ENCODE peak calls at places on chromosomes 6 and 20, in seven cellular contexts. One of them, this sample, is unnamed.

GRCh38 chr20:41956316-41957050 is 338.3 kb upstream of the CHD6 start:
- DNase-seq in HCT116: no peak
- DNase-seq in hepatocyte: peak
- DNase-seq in MM.1S: peak
- DNase-seq in GM23248: peak
- DNase-seq in PC-3: peak
- DNase-seq in GM23338: peak
- DNase-seq in this sample: peak

GRCh38 chr6:8383584-8383983 is 51.8 kb downstream of the SLC35B3 start:
- DNase-seq in MM.1S: no peak
- DNase-seq in GM23248: no peak
- DNase-seq in HCT116: no peak
- DNase-seq in PC-3: no peak
- DNase-seq in hepatocyte: no peak
- DNase-seq in GM23338: peak
- DNase-seq in this sample: no peak

GRCh38 chr6:28446818-28447511 is 3.7 kb upstream of the ZSCAN23 start:
- DNase-seq in PC-3: no peak
- DNase-seq in MM.1S: no peak
- DNase-seq in GM23248: peak
- DNase-seq in HCT116: no peak
- DNase-seq in GM23338: peak
- DNase-seq in hepatocyte: peak
- DNase-seq in this sample: no peak

GRCh38 chr6:120994573-120994967 is 339.7 kb downstream of the TBC1D32 start:
- DNase-seq in PC-3: no peak
- DNase-seq in GM23248: peak
- DNase-seq in HCT116: no peak
- DNase-seq in GM23338: no peak
- DNase-seq in MM.1S: no peak
- DNase-seq in hepatocyte: no peak
- DNase-seq in this sample: no peak

GRCh38 chr6:33696538-33697518 is 14.7 kb downstream of the UQCC2 start:
- DNase-seq in GM23338: no peak
- DNase-seq in hepatocyte: no peak
- DNase-seq in HCT116: no peak
- DNase-seq in PC-3: peak
- DNase-seq in GM23248: peak
- DNase-seq in MM.1S: no peak
- DNase-seq in this sample: peak

GRCh38 chr6:112218563-112218962 is 35.8 kb downstream of the LAMA4 start:
- DNase-seq in hepatocyte: no peak
- DNase-seq in HCT116: no peak
- DNase-seq in GM23248: peak
- DNase-seq in PC-3: no peak
- DNase-seq in GM23338: no peak
- DNase-seq in MM.1S: no peak
- DNase-seq in this sample: no peak

GRCh38 chr20:63089051-63089907 is 82.5 kb upstream of the BHLHE23 start:
- DNase-seq in GM23338: no peak
- DNase-seq in HCT116: no peak
- DNase-seq in hepatocyte: no peak
- DNase-seq in PC-3: peak
- DNase-seq in GM23248: no peak
- DNase-seq in MM.1S: no peak
- DNase-seq in this sample: no peak

GRCh38 chr6:128964233-128964755 is 81.4 kb downstream of the LAMA2 start:
- DNase-seq in hepatocyte: no peak
- DNase-seq in GM23338: no peak
- DNase-seq in HCT116: no peak
- DNase-seq in GM23248: peak
- DNase-seq in PC-3: no peak
- DNase-seq in MM.1S: no peak
- DNase-seq in this sample: no peak

GRCh38 chr6:12261502-12261901 is 28.7 kb upstream of the EDN1 start:
- DNase-seq in MM.1S: no peak
- DNase-seq in PC-3: no peak
- DNase-seq in HCT116: no peak
- DNase-seq in GM23248: no peak
- DNase-seq in GM23338: no peak
- DNase-seq in hepatocyte: no peak
- DNase-seq in this sample: no peak

GRCh38 chr6:36916159-36916558 is 30.4 kb downstream of the C6orf89 start:
- DNase-seq in HCT116: no peak
- DNase-seq in MM.1S: no peak
- DNase-seq in GM23248: peak
- DNase-seq in PC-3: peak
- DNase-seq in GM23338: no peak
- DNase-seq in hepatocyte: no peak
- DNase-seq in this sample: no peak

GRCh38 chr20:38926934-38927616 is 858 bp downstream of the FAM83D start:
- DNase-seq in HCT116: no peak
- DNase-seq in MM.1S: no peak
- DNase-seq in GM23248: peak
- DNase-seq in PC-3: peak
- DNase-seq in GM23338: no peak
- DNase-seq in hepatocyte: no peak
- DNase-seq in this sample: peak

GRCh38 chr20:24935140-24935539 is 13.9 kb upstream of the CST7 start:
- DNase-seq in HCT116: no peak
- DNase-seq in hepatocyte: no peak
- DNase-seq in GM23338: no peak
- DNase-seq in MM.1S: no peak
- DNase-seq in PC-3: no peak
- DNase-seq in GM23248: no peak
- DNase-seq in this sample: no peak

GRCh38 chr6:12490904-12491571 is 200.9 kb downstream of the EDN1 start:
- DNase-seq in hepatocyte: peak
- DNase-seq in GM23248: peak
- DNase-seq in HCT116: no peak
- DNase-seq in PC-3: peak
- DNase-seq in GM23338: no peak
- DNase-seq in MM.1S: no peak
- DNase-seq in this sample: no peak

GRCh38 chr20:48739395-48740268 is 88.2 kb downstream of the PREX1 start:
- DNase-seq in GM23338: no peak
- DNase-seq in hepatocyte: no peak
- DNase-seq in HCT116: no peak
- DNase-seq in MM.1S: no peak
- DNase-seq in GM23248: peak
- DNase-seq in PC-3: no peak
- DNase-seq in this sample: no peak

GRCh38 chr20:42714298-42715141 is 475.2 kb downstream of the PTPRT start:
- DNase-seq in MM.1S: no peak
- DNase-seq in GM23338: no peak
- DNase-seq in HCT116: no peak
- DNase-seq in hepatocyte: no peak
- DNase-seq in PC-3: no peak
- DNase-seq in GM23248: no peak
- DNase-seq in this sample: no peak

GRCh38 chr6:137740967-137741761 is 125.9 kb upstream of the TNFAIP3 start:
- DNase-seq in hepatocyte: no peak
- DNase-seq in PC-3: no peak
- DNase-seq in HCT116: no peak
- DNase-seq in MM.1S: no peak
- DNase-seq in GM23338: peak
- DNase-seq in GM23248: no peak
- DNase-seq in this sample: no peak

GRCh38 chr20:17971571-17972013 is 2.8 kb downstream of the MGME1 start:
- DNase-seq in MM.1S: peak
- DNase-seq in GM23248: peak
- DNase-seq in hepatocyte: no peak
- DNase-seq in HCT116: no peak
- DNase-seq in GM23338: peak
- DNase-seq in PC-3: peak
- DNase-seq in this sample: no peak

GRCh38 chr6:38973178-38974057 is 75.2 kb upstream of the GLP1R start:
- DNase-seq in GM23338: peak
- DNase-seq in hepatocyte: peak
- DNase-seq in HCT116: peak
- DNase-seq in MM.1S: peak
- DNase-seq in GM23248: peak
- DNase-seq in PC-3: peak
- DNase-seq in this sample: peak

GRCh38 chr6:160092602-160093001 is 29.0 kb upstream of the SLC22A1 start:
- DNase-seq in HCT116: no peak
- DNase-seq in hepatocyte: no peak
- DNase-seq in GM23248: no peak
- DNase-seq in GM23338: no peak
- DNase-seq in MM.1S: no peak
- DNase-seq in PC-3: no peak
- DNase-seq in this sample: no peak

GRCh38 chr6:153150767-153151440 is 19.8 kb upstream of the RGS17 start:
- DNase-seq in PC-3: no peak
- DNase-seq in GM23338: no peak
- DNase-seq in GM23248: no peak
- DNase-seq in hepatocyte: no peak
- DNase-seq in HCT116: no peak
- DNase-seq in MM.1S: no peak
- DNase-seq in this sample: no peak

GRCh38 chr6:10808376-10808775 is 30.0 kb downstream of the MAK start:
- DNase-seq in GM23338: no peak
- DNase-seq in hepatocyte: no peak
- DNase-seq in MM.1S: no peak
- DNase-seq in GM23248: no peak
- DNase-seq in HCT116: no peak
- DNase-seq in PC-3: no peak
- DNase-seq in this sample: no peak

GRCh38 chr6:70108230-70108629 is 194.7 kb downstream of the COL9A1 start:
- DNase-seq in PC-3: peak
- DNase-seq in GM23248: peak
- DNase-seq in HCT116: peak
- DNase-seq in GM23338: peak
- DNase-seq in hepatocyte: peak
- DNase-seq in MM.1S: peak
- DNase-seq in this sample: peak

GRCh38 chr20:34112600-34113061 is 588 bp upstream of the EIF2S2 start:
- DNase-seq in HCT116: no peak
- DNase-seq in PC-3: no peak
- DNase-seq in GM23338: peak
- DNase-seq in hepatocyte: no peak
- DNase-seq in GM23248: peak
- DNase-seq in MM.1S: peak
- DNase-seq in this sample: no peak

GRCh38 chr6:7721654-7722053 is 4.2 kb upstream of the BMP6 start:
- DNase-seq in GM23338: no peak
- DNase-seq in HCT116: peak
- DNase-seq in MM.1S: peak
- DNase-seq in GM23248: peak
- DNase-seq in hepatocyte: peak
- DNase-seq in PC-3: peak
- DNase-seq in this sample: peak

GRCh38 chr6:53741417-53741816 is 53.4 kb upstream of the LRRC1 start:
- DNase-seq in HCT116: no peak
- DNase-seq in PC-3: no peak
- DNase-seq in GM23248: no peak
- DNase-seq in GM23338: peak
- DNase-seq in hepatocyte: peak
- DNase-seq in MM.1S: no peak
- DNase-seq in this sample: no peak

DNA sequence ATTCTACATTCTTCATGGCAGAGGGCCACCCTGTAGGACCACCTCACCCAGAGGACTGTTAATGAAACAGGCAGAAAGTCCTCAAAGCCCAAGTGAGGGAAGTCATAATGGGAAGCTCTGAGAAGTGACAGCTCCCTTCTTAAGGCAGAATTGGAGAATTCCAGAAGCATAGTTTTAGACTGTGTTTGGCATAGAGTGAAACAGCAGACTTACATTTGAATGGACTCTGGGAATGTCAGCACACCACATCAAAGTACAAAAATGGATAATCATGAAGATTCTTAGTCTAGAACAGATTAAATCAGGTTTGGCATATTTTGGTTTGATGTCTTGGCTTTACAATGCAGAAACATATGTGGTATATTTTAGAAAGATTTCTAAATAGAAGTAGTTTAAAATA is 17.9 kb downstream of the SH3BGRL2 start:
- DNase-seq in MM.1S: no peak
- DNase-seq in GM23338: no peak
- DNase-seq in hepatocyte: no peak
- DNase-seq in HCT116: no peak
- DNase-seq in GM23248: no peak
- DNase-seq in PC-3: no peak
- DNase-seq in this sample: no peak
- H3K27ac ChIP-seq in MM.1S: no peak
- H3K27ac ChIP-seq in GM23338: no peak
- H3K27ac ChIP-seq in hepatocyte: peak
- H3K27ac ChIP-seq in HCT116: no peak
- H3K27ac ChIP-seq in GM23248: no peak
- H3K27ac ChIP-seq in PC-3: no peak
- H3K27ac ChIP-seq in this sample: no peak

GRCh38 chr6:123519191-123519510 is 117.6 kb downstream of the TRDN start:
- DNase-seq in GM23248: no peak
- DNase-seq in GM23338: no peak
- DNase-seq in HCT116: no peak
- DNase-seq in hepatocyte: no peak
- DNase-seq in MM.1S: no peak
- DNase-seq in PC-3: no peak
- DNase-seq in this sample: no peak
- H3K4me3 ChIP-seq in GM23248: no peak
- H3K4me3 ChIP-seq in GM23338: no peak
- H3K4me3 ChIP-seq in HCT116: no peak
- H3K4me3 ChIP-seq in hepatocyte: no peak
- H3K4me3 ChIP-seq in MM.1S: no peak
- H3K4me3 ChIP-seq in PC-3: no peak
- H3K4me3 ChIP-seq in this sample: no peak

GRCh38 chr20:50014570-50015562 is 32.1 kb downstream of the SNAI1 start:
- DNase-seq in hepatocyte: peak
- DNase-seq in GM23338: peak
- DNase-seq in PC-3: no peak
- DNase-seq in MM.1S: no peak
- DNase-seq in HCT116: no peak
- DNase-seq in GM23248: no peak
- DNase-seq in this sample: no peak
- TF ChIP-seq EZH2phosphoT487 in hepatocyte: no peak
- TF ChIP-seq EZH2phosphoT487 in GM23338: no peak
- TF ChIP-seq EZH2phosphoT487 in PC-3: no peak
- TF ChIP-seq EZH2phosphoT487 in MM.1S: no peak
- TF ChIP-seq EZH2phosphoT487 in HCT116: no peak
- TF ChIP-seq EZH2phosphoT487 in GM23248: no peak
- TF ChIP-seq EZH2phosphoT487 in this sample: no peak

GRCh38 chr6:106799008-106799952 is 169.9 kb downstream of the QRSL1 start:
- DNase-seq in MM.1S: peak
- DNase-seq in hepatocyte: peak
- DNase-seq in HCT116: no peak
- DNase-seq in GM23248: peak
- DNase-seq in PC-3: peak
- DNase-seq in GM23338: no peak
- DNase-seq in this sample: no peak
- H3K27ac ChIP-seq in MM.1S: no peak
- H3K27ac ChIP-seq in hepatocyte: peak
- H3K27ac ChIP-seq in HCT116: no peak
- H3K27ac ChIP-seq in GM23248: no peak
- H3K27ac ChIP-seq in PC-3: peak
- H3K27ac ChIP-seq in GM23338: no peak
- H3K27ac ChIP-seq in this sample: no peak

GRCh38 chr6:88626460-88626859 is 337.0 kb downstream of the RNGTT start:
- DNase-seq in PC-3: no peak
- DNase-seq in GM23248: no peak
- DNase-seq in GM23338: no peak
- DNase-seq in hepatocyte: no peak
- DNase-seq in MM.1S: no peak
- DNase-seq in HCT116: no peak
- DNase-seq in this sample: no peak
- H3K4me3 ChIP-seq in PC-3: no peak
- H3K4me3 ChIP-seq in GM23248: no peak
- H3K4me3 ChIP-seq in GM23338: no peak
- H3K4me3 ChIP-seq in hepatocyte: no peak
- H3K4me3 ChIP-seq in MM.1S: no peak
- H3K4me3 ChIP-seq in HCT116: no peak
- H3K4me3 ChIP-seq in this sample: no peak